ENCODE peak calls at places on chromosome 22, in eight cellular contexts. D is astrocyte, J is vagina, I is left lung, M is NB4, X is GM06990, H is astrocyte of the spinal cord, C is PC-3. R is an unnamed sample.

GRCh38 chr22:23969071-23969470 is 2.4 kb downstream of the DDTL start:
- DNase-seq in C (no peak), H (no peak), X (no peak), M (no peak), D (no peak), I (no peak), J (no peak), R (no peak)

GRCh38 chr22:25172153-25172552 is 27.5 kb upstream of the CRYBB3 start:
- DNase-seq in M (peak; percentile 21), C (peak; percentile 34), J (no peak), I (no peak), H (no peak), X (no peak), D (no peak), R (peak; percentile 43)

GRCh38 chr22:37435970-37436603 is 8.8 kb upstream of the ELFN2 start:
- DNase-seq in I (no peak), X (no peak), M (no peak), C (no peak), J (no peak), H (no peak), D (no peak), R (no peak)

GRCh38 chr22:48099251-48099650 is 1336.8 kb downstream of the TBC1D22A start:
- DNase-seq in I (no peak), C (no peak), X (no peak), M (no peak), H (no peak), J (peak; percentile 87), D (no peak), R (no peak)

GRCh38 chr22:25729016-25729415 is 13.0 kb upstream of the MYO18B start:
- DNase-seq in X (no peak), I (no peak), H (no peak), J (no peak), M (no peak), C (no peak), D (no peak), R (no peak)

GRCh38 chr22:41562461-41562860 is 1.7 kb downstream of the CSDC2 start:
- DNase-seq in X (no peak), D (no peak), C (no peak), J (no peak), I (no peak), H (no peak), M (no peak), R (no peak)

GRCh38 chr22:41772645-41773044 is 27.8 kb upstream of the CCDC134 start:
- DNase-seq in C (peak; percentile 39), M (no peak), I (no peak), H (no peak), D (no peak), X (no peak), J (no peak), R (no peak)

GRCh38 chr22:37222440-37222971 is 10.2 kb upstream of the SSTR3 start:
- DNase-seq in D (no peak), H (no peak), X (peak; percentile 52), C (no peak), M (peak; percentile 47), J (no peak), I (no peak), R (no peak)

GRCh38 chr22:40758390-40758789 is 60.8 kb downstream of the SLC25A17 start:
- DNase-seq in X (no peak), M (no peak), I (no peak), D (no peak), C (peak; percentile 63), H (no peak), J (no peak), R (no peak)

GRCh38 chr22:50261615-50262459 is at the start of gene MAPK12:
- DNase-seq in C (peak; percentile 28), I (no peak), D (no peak), X (peak; percentile 69), M (peak; percentile 79), H (no peak), J (no peak), R (peak; percentile 78)

GRCh38 chr22:37218399-37218770 is 6.1 kb upstream of the SSTR3 start:
- DNase-seq in J (no peak), H (no peak), M (no peak), C (no peak), I (no peak), D (no peak), X (peak; percentile 47), R (no peak)

GRCh38 chr22:35734517-35734827 is 16.8 kb downstream of the APOL5 start:
- DNase-seq in M (no peak), I (no peak), X (no peak), D (no peak), C (no peak), J (no peak), H (no peak), R (no peak)

GRCh38 chr22:42357634-42358296 is 74.4 kb downstream of the NFAM1 start:
- DNase-seq in J (no peak), M (no peak), C (peak; percentile 40), H (no peak), X (no peak), I (peak; percentile 64), D (no peak), R (no peak)

GRCh38 chr22:36417281-36417686 is 29.5 kb upstream of the MYH9 start:
- DNase-seq in C (peak; percentile 90), M (no peak), H (peak; percentile 50), I (peak; percentile 66), D (peak; percentile 64), X (no peak), J (no peak), R (no peak)

GRCh38 chr22:42915980-42916765 is 59.1 kb upstream of the ARFGAP3 start:
- DNase-seq in X (no peak), H (no peak), I (no peak), D (no peak), M (no peak), J (no peak), C (no peak), R (no peak)

GRCh38 chr22:24247011-24247507 is 2.2 kb upstream of the GGT5 start:
- DNase-seq in H (peak; percentile 18), D (no peak), M (no peak), J (no peak), C (no peak), I (no peak), X (no peak), R (no peak)

GRCh38 chr22:42364641-42365336 is 67.4 kb downstream of the NFAM1 start:
- DNase-seq in D (peak; percentile 28), I (no peak), H (no peak), C (no peak), X (no peak), M (no peak), J (no peak), R (no peak)

GRCh38 chr22:37233751-37234631 is 10.1 kb downstream of the RAC2 start:
- DNase-seq in M (no peak), C (no peak), H (no peak), X (no peak), J (no peak), D (no peak), I (peak; percentile 32), R (no peak)

GRCh38 chr22:49646876-49647275 is 180.8 kb downstream of the BRD1 start:
- DNase-seq in I (no peak), M (no peak), J (no peak), H (no peak), X (no peak), D (no peak), C (no peak), R (no peak)

GRCh38 chr22:26548303-26548702 is 36.0 kb upstream of the TFIP11 start:
- DNase-seq in I (no peak), M (no peak), D (no peak), X (no peak), J (no peak), H (no peak), C (no peak), R (no peak)

GRCh38 chr22:40898850-40899357 is 37.0 kb upstream of the DNAJB7 start:
- DNase-seq in M (peak; percentile 64), X (peak; percentile 26), D (peak; percentile 40), J (no peak), I (no peak), H (peak; percentile 72), C (peak; percentile 65), R (peak; percentile 40)

GRCh38 chr22:21652547-21653545 is 10.7 kb downstream of the SDF2L1 start:
- DNase-seq in C (no peak), D (no peak), X (no peak), I (no peak), J (no peak), H (no peak), M (no peak), R (peak; percentile 54)
- H3K4me3 ChIP-seq in C (peak overlapping the region; percentile 83), D (peak overlapping the region; percentile 75), X (peak overlapping the region; percentile 87), I (peak overlapping the region; percentile 59), J (peak overlapping the region; percentile 93), H (peak overlapping the region; percentile 74), M (no peak overlapping the region), R (peak overlapping the region; percentile 58)

GRCh38 chr22:39292561-39293074 is 26.8 kb downstream of the RPL3 start:
- DNase-seq in H (peak; percentile 96), D (peak; percentile 93), I (peak; percentile 95), J (no peak), M (peak; percentile 93), X (no peak), C (peak; percentile 87), R (peak; percentile 82)

GRCh38 chr22:39290248-39290720 is 29.1 kb downstream of the RPL3 start:
- DNase-seq in D (no peak), C (peak; percentile 78), J (no peak), H (no peak), X (no peak), M (no peak), I (no peak), R (no peak)

GRCh38 chr22:39290724-39291161 is 28.7 kb downstream of the RPL3 start:
- DNase-seq in X (no peak), H (peak; percentile 75), D (peak; percentile 50), C (peak; percentile 45), I (peak; percentile 51), M (no peak), J (no peak), R (no peak)

GRCh38 chr22:39292002-39292401 is 27.4 kb downstream of the RPL3 start:
- DNase-seq in H (no peak), C (peak; percentile 39), X (no peak), J (no peak), M (no peak), I (no peak), D (no peak), R (no peak)

DNA sequence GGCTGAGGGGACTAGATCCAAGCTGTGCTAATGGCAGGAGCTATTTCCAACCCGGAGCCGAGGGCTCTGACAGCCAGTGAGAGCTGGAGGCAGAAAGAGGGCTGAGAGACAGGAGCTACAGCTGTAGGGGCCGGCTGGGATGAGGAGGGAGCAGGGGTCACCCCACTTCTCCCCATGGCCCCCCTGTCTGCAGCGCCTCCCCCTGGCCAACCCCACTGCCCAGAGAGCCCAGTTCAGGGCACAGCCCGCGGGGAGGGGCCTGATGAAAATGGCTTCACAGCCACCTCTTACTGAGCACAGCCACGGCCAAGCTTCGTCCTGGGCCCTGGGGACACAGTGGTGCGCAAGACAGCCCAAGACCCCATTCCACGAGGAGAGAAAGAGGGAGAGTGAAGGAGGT is 27.9 kb downstream of the RPL3 start:
- DNase-seq in C (no peak), H (no peak), D (no peak), X (no peak), M (no peak), J (no peak), I (no peak), R (no peak)
- TF ChIP-seq CTCF in C (peak; percentile 42), H (no peak), D (no peak), X (peak; percentile 34), M (no peak), J (no peak), I (no peak), R (no peak)

GRCh38 chr22:46081036-46081830 is 69.1 kb upstream of the PPARA start:
- DNase-seq in D (no peak), H (no peak), C (no peak), X (no peak), M (no peak), J (no peak), I (peak; percentile 30), R (no peak)
- H3K4me3 ChIP-seq in D (peak overlapping the region; percentile 99), H (peak overlapping the region; percentile 86), C (peak overlapping the region; percentile 94), X (no peak overlapping the region), M (no peak overlapping the region), J (peak overlapping the region; percentile 95), I (peak overlapping the region; percentile 32), R (no peak overlapping the region)

GRCh38 chr22:31150615-31151014 is 9.4 kb upstream of the RNF185 start:
- DNase-seq in X (no peak), C (peak; percentile 18), I (no peak), D (no peak), M (no peak), H (no peak), J (no peak), R (peak; percentile 40)
- TF ChIP-seq CTCF in X (peak; percentile 26), C (peak; percentile 53), I (no peak), D (peak; percentile 40), M (peak; percentile 4), H (peak; percentile 50), J (no peak), R (peak; percentile 38)